ENCODE peak calls at places on chromosomes 5 and 9, in six cellular contexts. One of them, this sample, is unnamed.

GRCh38 chr9:121883281-121884056 is 209.6 kb downstream of the TTLL11 start:
- DNase-seq in epithelial cell of prostate: no peak
- DNase-seq in germinal center: no peak
- DNase-seq in A172: peak; percentile 81
- DNase-seq in midbrain: no peak
- DNase-seq in NCI-H1092 treated with DMSO at 0.1 percent for 48 hours: peak; percentile 12
- DNase-seq in this sample: no peak

GRCh38 chr9:71909887-71910601 is 949 bp downstream of the ABHD17B start:
- DNase-seq in NCI-H1092 treated with DMSO at 0.1 percent for 48 hours: peak; percentile 60
- DNase-seq in A172: peak; percentile 29
- DNase-seq in germinal center: peak; percentile 40
- DNase-seq in epithelial cell of prostate: no peak
- DNase-seq in midbrain: peak; percentile 69
- DNase-seq in this sample: no peak

GRCh38 chr5:141787376-141787775 is 90.8 kb downstream of the PCDH1 start:
- DNase-seq in epithelial cell of prostate: no peak
- DNase-seq in midbrain: no peak
- DNase-seq in A172: no peak
- DNase-seq in germinal center: no peak
- DNase-seq in NCI-H1092 treated with DMSO at 0.1 percent for 48 hours: no peak
- DNase-seq in this sample: no peak

GRCh38 chr5:14742427-14743010 is 78.0 kb downstream of the OTULIN start:
- DNase-seq in A172: no peak
- DNase-seq in epithelial cell of prostate: no peak
- DNase-seq in NCI-H1092 treated with DMSO at 0.1 percent for 48 hours: no peak
- DNase-seq in midbrain: no peak
- DNase-seq in germinal center: no peak
- DNase-seq in this sample: no peak

GRCh38 chr5:61806491-61807020 is 474.5 kb downstream of the ZSWIM6 start:
- DNase-seq in germinal center: no peak
- DNase-seq in midbrain: no peak
- DNase-seq in epithelial cell of prostate: no peak
- DNase-seq in NCI-H1092 treated with DMSO at 0.1 percent for 48 hours: no peak
- DNase-seq in A172: no peak
- DNase-seq in this sample: no peak

GRCh38 chr5:130773813-130774212 is 391.2 kb downstream of the HINT1 start:
- DNase-seq in midbrain: no peak
- DNase-seq in epithelial cell of prostate: peak; percentile 51
- DNase-seq in A172: peak; percentile 27
- DNase-seq in NCI-H1092 treated with DMSO at 0.1 percent for 48 hours: no peak
- DNase-seq in germinal center: no peak
- DNase-seq in this sample: no peak

GRCh38 chr9:99173570-99174504 is 47.9 kb downstream of the ALG2 start:
- DNase-seq in NCI-H1092 treated with DMSO at 0.1 percent for 48 hours: peak; percentile 17
- DNase-seq in A172: no peak
- DNase-seq in germinal center: no peak
- DNase-seq in midbrain: peak; percentile 30
- DNase-seq in epithelial cell of prostate: no peak
- DNase-seq in this sample: no peak

GRCh38 chr5:82031220-82032119 is 59.6 kb downstream of the ATG10 start:
- DNase-seq in germinal center: no peak
- DNase-seq in NCI-H1092 treated with DMSO at 0.1 percent for 48 hours: no peak
- DNase-seq in midbrain: no peak
- DNase-seq in epithelial cell of prostate: no peak
- DNase-seq in A172: no peak
- DNase-seq in this sample: no peak

GRCh38 chr9:5336683-5337082 is 3.0 kb downstream of the RLN1 start:
- DNase-seq in germinal center: no peak
- DNase-seq in midbrain: no peak
- DNase-seq in NCI-H1092 treated with DMSO at 0.1 percent for 48 hours: no peak
- DNase-seq in epithelial cell of prostate: no peak
- DNase-seq in A172: no peak
- DNase-seq in this sample: no peak

GRCh38 chr5:43208658-43209057 is 16.6 kb downstream of the NIM1K start:
- DNase-seq in NCI-H1092 treated with DMSO at 0.1 percent for 48 hours: no peak
- DNase-seq in midbrain: no peak
- DNase-seq in germinal center: no peak
- DNase-seq in A172: no peak
- DNase-seq in epithelial cell of prostate: no peak
- DNase-seq in this sample: no peak

GRCh38 chr5:1036504-1037122 is 28.0 kb downstream of the NKD2 start:
- DNase-seq in NCI-H1092 treated with DMSO at 0.1 percent for 48 hours: no peak
- DNase-seq in germinal center: no peak
- DNase-seq in A172: no peak
- DNase-seq in epithelial cell of prostate: no peak
- DNase-seq in midbrain: no peak
- DNase-seq in this sample: no peak

GRCh38 chr5:10588779-10589447 is 25.0 kb downstream of the ANKRD33B start:
- DNase-seq in midbrain: no peak
- DNase-seq in germinal center: no peak
- DNase-seq in epithelial cell of prostate: no peak
- DNase-seq in NCI-H1092 treated with DMSO at 0.1 percent for 48 hours: no peak
- DNase-seq in A172: no peak
- DNase-seq in this sample: no peak

GRCh38 chr9:124037790-124038189 is 26.2 kb downstream of the LHX2 start:
- DNase-seq in NCI-H1092 treated with DMSO at 0.1 percent for 48 hours: no peak
- DNase-seq in A172: peak; percentile 22
- DNase-seq in midbrain: no peak
- DNase-seq in epithelial cell of prostate: no peak
- DNase-seq in germinal center: no peak
- DNase-seq in this sample: no peak

GRCh38 chr5:149299451-149300054 is 27.9 kb downstream of the AFAP1L1 start:
- DNase-seq in epithelial cell of prostate: no peak
- DNase-seq in midbrain: no peak
- DNase-seq in NCI-H1092 treated with DMSO at 0.1 percent for 48 hours: no peak
- DNase-seq in germinal center: no peak
- DNase-seq in A172: no peak
- DNase-seq in this sample: no peak

GRCh38 chr5:31086839-31087415 is 106.6 kb upstream of the CDH6 start:
- DNase-seq in NCI-H1092 treated with DMSO at 0.1 percent for 48 hours: no peak
- DNase-seq in A172: no peak
- DNase-seq in epithelial cell of prostate: no peak
- DNase-seq in germinal center: no peak
- DNase-seq in midbrain: no peak
- DNase-seq in this sample: no peak

GRCh38 chr5:1161832-1162229 is 39.6 kb upstream of the SLC6A19 start:
- DNase-seq in germinal center: no peak
- DNase-seq in A172: peak; percentile 60
- DNase-seq in epithelial cell of prostate: no peak
- DNase-seq in NCI-H1092 treated with DMSO at 0.1 percent for 48 hours: peak; percentile 86
- DNase-seq in midbrain: peak; percentile 79
- DNase-seq in this sample: no peak

GRCh38 chr5:132451387-132451786 is 39.2 kb downstream of the IRF1 start:
- DNase-seq in NCI-H1092 treated with DMSO at 0.1 percent for 48 hours: no peak
- DNase-seq in midbrain: no peak
- DNase-seq in epithelial cell of prostate: no peak
- DNase-seq in A172: no peak
- DNase-seq in germinal center: no peak
- DNase-seq in this sample: no peak

GRCh38 chr9:93597871-93598646 is 21.7 kb downstream of the PHF2 start:
- DNase-seq in A172: no peak
- DNase-seq in germinal center: no peak
- DNase-seq in midbrain: no peak
- DNase-seq in epithelial cell of prostate: no peak
- DNase-seq in NCI-H1092 treated with DMSO at 0.1 percent for 48 hours: no peak
- DNase-seq in this sample: no peak

GRCh38 chr9:131011274-131012022 is 2.5 kb downstream of the LAMC3 start:
- DNase-seq in midbrain: no peak
- DNase-seq in germinal center: no peak
- DNase-seq in epithelial cell of prostate: no peak
- DNase-seq in NCI-H1092 treated with DMSO at 0.1 percent for 48 hours: no peak
- DNase-seq in A172: no peak
- DNase-seq in this sample: no peak

GRCh38 chr5:145295236-145295635 is 539.9 kb downstream of the PRELID2 start:
- DNase-seq in germinal center: no peak
- DNase-seq in epithelial cell of prostate: no peak
- DNase-seq in midbrain: no peak
- DNase-seq in A172: no peak
- DNase-seq in NCI-H1092 treated with DMSO at 0.1 percent for 48 hours: no peak
- DNase-seq in this sample: no peak